ENCODE peak calls at places on chromosomes 5 and 9, in six cellular contexts. X, O, A, D, L and H are unnamed samples.

GRCh38 chr5:92353107-92354030 is 970.3 kb upstream of the ARRDC3 start:
- DNase-seq in O (no peak), L (peak; percentile 5), D (no peak), X (no peak), A (no peak), H (no peak)

GRCh38 chr9:83526901-83527300 is 11.3 kb downstream of the FRMD3 start:
- DNase-seq in D (no peak), O (no peak), L (no peak), X (no peak), A (no peak), H (peak; percentile 98)

GRCh38 chr9:113886933-113887332 is 10.8 kb downstream of the ZNF618 start:
- DNase-seq in X (no peak), O (no peak), L (peak; percentile 29), D (no peak), A (no peak), H (no peak)

GRCh38 chr5:81751009-81751835 is at the start of gene SSBP2:
- DNase-seq in A (peak; percentile 99), D (peak; percentile 98), X (peak; percentile 100), L (peak; percentile 99), O (peak; percentile 99), H (peak; percentile 99)

GRCh38 chr9:34976992-34977391 is 12.6 kb upstream of the DNAJB5 start:
- DNase-seq in O (no peak), L (no peak), A (no peak), X (no peak), D (no peak), H (no peak)

GRCh38 chr5:61347088-61347487 is 15.0 kb downstream of the ZSWIM6 start:
- DNase-seq in A (no peak), X (no peak), D (no peak), O (no peak), L (no peak), H (no peak)

GRCh38 chr9:81989700-81990099 is 1.1 kb downstream of the SPATA31D1 start:
- DNase-seq in L (no peak), O (no peak), A (no peak), X (no peak), D (no peak), H (no peak)

GRCh38 chr9:14031761-14032279 is 282.1 kb downstream of the NFIB start:
- DNase-seq in A (no peak), D (no peak), O (no peak), X (no peak), L (peak; percentile 49), H (peak; percentile 53)

GRCh38 chr5:68279960-68280359 is 64.4 kb downstream of the PIK3R1 start:
- DNase-seq in X (no peak), D (no peak), A (no peak), O (no peak), L (no peak), H (no peak)

GRCh38 chr5:71937906-71938698 is 169.2 kb upstream of the MAP1B start:
- DNase-seq in O (no peak), X (no peak), A (no peak), L (no peak), D (no peak), H (peak; percentile 54)

GRCh38 chr5:115920171-115920725 is 42.0 kb upstream of the LVRN start:
- DNase-seq in X (no peak), O (no peak), D (no peak), L (peak; percentile 27), A (no peak), H (no peak)

GRCh38 chr5:83294246-83294645 is 177.3 kb upstream of the VCAN start:
- DNase-seq in D (no peak), O (no peak), X (no peak), A (no peak), L (peak; percentile 54), H (no peak)

GRCh38 chr9:86341007-86341491 is 13.2 kb downstream of the TUT7 start:
- DNase-seq in X (no peak), D (no peak), A (no peak), O (no peak), L (no peak), H (no peak)

GRCh38 chr5:109529520-109529919 is 119.7 kb upstream of the PJA2 start:
- DNase-seq in A (no peak), O (no peak), X (no peak), D (no peak), L (peak; percentile 65), H (peak; percentile 67)

GRCh38 chr9:34363619-34364351 is 12.9 kb downstream of the MYORG start:
- DNase-seq in X (no peak), O (no peak), A (no peak), D (no peak), L (peak; percentile 43), H (no peak)

GRCh38 chr9:127970401-127971313 is 10.1 kb downstream of the EEIG1 start:
- DNase-seq in L (no peak), A (no peak), O (no peak), D (peak; percentile 28), X (no peak), H (no peak)

GRCh38 chr5:139422307-139422893 is 16.9 kb downstream of the DNAJC18 start:
- DNase-seq in A (peak; percentile 33), O (peak; percentile 15), X (peak; percentile 30), L (peak; percentile 83), D (peak; percentile 59), H (peak; percentile 85)

GRCh38 chr5:120552638-120553037 is 88.5 kb downstream of the PRR16 start:
- DNase-seq in X (no peak), A (no peak), L (no peak), D (no peak), O (no peak), H (no peak)

GRCh38 chr9:121550569-121551512 is 51.2 kb upstream of the GGTA1 start:
- DNase-seq in D (peak; percentile 59), X (peak; percentile 94), A (peak; percentile 91), O (peak; percentile 78), L (peak; percentile 49), H (peak; percentile 84)

GRCh38 chr9:6827370-6827949 is 69.7 kb downstream of the KDM4C start:
- DNase-seq in A (no peak), X (peak; percentile 45), D (peak; percentile 69), O (no peak), L (peak; percentile 66), H (peak; percentile 70)

GRCh38 chr5:157820593-157821252 is 38.2 kb downstream of the CLINT1 start:
- DNase-seq in A (no peak), D (no peak), L (peak; percentile 76), O (no peak), X (no peak), H (peak; percentile 13)

GRCh38 chr5:160213537-160213936 is 15.8 kb upstream of the FABP6 start:
- DNase-seq in L (no peak), O (peak; percentile 3), D (no peak), X (no peak), A (no peak), H (no peak)

GRCh38 chr5:96410013-96410412 is 23.0 kb downstream of the PCSK1 start:
- DNase-seq in L (no peak), X (no peak), A (no peak), O (no peak), D (no peak), H (no peak)

GRCh38 chr5:145237843-145238242 is 597.3 kb downstream of the PRELID2 start:
- DNase-seq in L (peak; percentile 77), D (peak; percentile 61), O (no peak), X (peak; percentile 34), A (peak; percentile 37), H (peak; percentile 79)

GRCh38 chr9:95083086-95083768 is 234.3 kb downstream of the FANCC start:
- DNase-seq in X (no peak), A (no peak), D (no peak), L (no peak), O (no peak), H (no peak)

GRCh38 chr9:107340920-107341632 is 58.0 kb downstream of the RAD23B start:
- DNase-seq in A (peak; percentile 80), D (peak; percentile 35), O (peak; percentile 25), L (peak; percentile 58), X (peak; percentile 72), H (peak; percentile 79)

GRCh38 chr9:73565833-73566465 is 414.3 kb downstream of the ANXA1 start:
- DNase-seq in A (peak; percentile 7), X (no peak), L (peak; percentile 23), D (no peak), O (peak; percentile 30), H (peak; percentile 11)

GRCh38 chr5:94181940-94182339 is 436.5 kb downstream of the KIAA0825 start:
- DNase-seq in X (no peak), A (no peak), L (no peak), O (no peak), D (no peak), H (no peak)